ENCODE peak calls at places on chromosomes 16 and 17, in seven cellular contexts. One of them, this sample, is unnamed.

GRCh38 chr16:67399218-67399733 is 6.0 kb upstream of the TPPP3 start:
- DNase-seq in NCI-H1105: no peak
- DNase-seq in heart right ventricle: no peak
- DNase-seq in NCI-H2107: no peak
- DNase-seq in CD8-positive, alpha-beta T cell: no peak
- DNase-seq in posterior vena cava: no peak
- DNase-seq in esophagus squamous epithelium: no peak
- DNase-seq in this sample: no peak

GRCh38 chr16:28496844-28497243 is 2.4 kb downstream of the APOBR start:
- DNase-seq in NCI-H1105: no peak
- DNase-seq in heart right ventricle: no peak
- DNase-seq in NCI-H2107: no peak
- DNase-seq in CD8-positive, alpha-beta T cell: no peak
- DNase-seq in posterior vena cava: no peak
- DNase-seq in esophagus squamous epithelium: no peak
- DNase-seq in this sample: no peak

GRCh38 chr16:74951206-74951605 is 33.7 kb downstream of the WDR59 start:
- DNase-seq in NCI-H1105: no peak
- DNase-seq in heart right ventricle: no peak
- DNase-seq in NCI-H2107: no peak
- DNase-seq in CD8-positive, alpha-beta T cell: no peak
- DNase-seq in posterior vena cava: no peak
- DNase-seq in esophagus squamous epithelium: no peak
- DNase-seq in this sample: no peak

GRCh38 chr16:49886554-49887121 is 30.7 kb upstream of the ZNF423 start:
- DNase-seq in NCI-H1105: no peak
- DNase-seq in heart right ventricle: no peak
- DNase-seq in NCI-H2107: no peak
- DNase-seq in CD8-positive, alpha-beta T cell: no peak
- DNase-seq in posterior vena cava: no peak
- DNase-seq in esophagus squamous epithelium: no peak
- DNase-seq in this sample: no peak

GRCh38 chr16:72552675-72553074 is 380.7 kb upstream of the PMFBP1 start:
- DNase-seq in NCI-H1105: no peak
- DNase-seq in heart right ventricle: no peak
- DNase-seq in NCI-H2107: no peak
- DNase-seq in CD8-positive, alpha-beta T cell: no peak
- DNase-seq in posterior vena cava: no peak
- DNase-seq in esophagus squamous epithelium: no peak
- DNase-seq in this sample: no peak

GRCh38 chr16:85667841-85668413 is 20.8 kb downstream of the GINS2 start:
- DNase-seq in NCI-H1105: no peak
- DNase-seq in heart right ventricle: no peak
- DNase-seq in NCI-H2107: no peak
- DNase-seq in CD8-positive, alpha-beta T cell: no peak
- DNase-seq in posterior vena cava: no peak
- DNase-seq in esophagus squamous epithelium: no peak
- DNase-seq in this sample: no peak

GRCh38 chr17:2909853-2910234 is 113.6 kb downstream of the RAP1GAP2 start:
- DNase-seq in NCI-H1105: no peak
- DNase-seq in heart right ventricle: no peak
- DNase-seq in NCI-H2107: no peak
- DNase-seq in CD8-positive, alpha-beta T cell: no peak
- DNase-seq in posterior vena cava: no peak
- DNase-seq in esophagus squamous epithelium: no peak
- DNase-seq in this sample: no peak

GRCh38 chr17:7393613-7394451 is 493 bp downstream of the PLSCR3 start:
- DNase-seq in NCI-H1105: peak
- DNase-seq in heart right ventricle: no peak
- DNase-seq in NCI-H2107: no peak
- DNase-seq in CD8-positive, alpha-beta T cell: peak
- DNase-seq in posterior vena cava: no peak
- DNase-seq in esophagus squamous epithelium: no peak
- DNase-seq in this sample: no peak

GRCh38 chr17:489758-490329 is 137.2 kb upstream of the RPH3AL start:
- DNase-seq in NCI-H1105: no peak
- DNase-seq in heart right ventricle: peak
- DNase-seq in NCI-H2107: no peak
- DNase-seq in CD8-positive, alpha-beta T cell: no peak
- DNase-seq in posterior vena cava: peak
- DNase-seq in esophagus squamous epithelium: no peak
- DNase-seq in this sample: no peak

GRCh38 chr17:305090-305976 is 47.3 kb downstream of the RPH3AL start:
- DNase-seq in NCI-H1105: no peak
- DNase-seq in heart right ventricle: no peak
- DNase-seq in NCI-H2107: no peak
- DNase-seq in CD8-positive, alpha-beta T cell: no peak
- DNase-seq in posterior vena cava: peak
- DNase-seq in esophagus squamous epithelium: no peak
- DNase-seq in this sample: no peak

GRCh38 chr16:84596801-84597517 is 20.9 kb downstream of the COTL1 start:
- DNase-seq in NCI-H1105: no peak
- DNase-seq in heart right ventricle: no peak
- DNase-seq in NCI-H2107: no peak
- DNase-seq in CD8-positive, alpha-beta T cell: no peak
- DNase-seq in posterior vena cava: no peak
- DNase-seq in esophagus squamous epithelium: no peak
- DNase-seq in this sample: no peak

GRCh38 chr17:38728290-38728831 is 1.8 kb upstream of the CISD3 start:
- DNase-seq in NCI-H1105: no peak
- DNase-seq in heart right ventricle: no peak
- DNase-seq in NCI-H2107: no peak
- DNase-seq in CD8-positive, alpha-beta T cell: no peak
- DNase-seq in posterior vena cava: no peak
- DNase-seq in esophagus squamous epithelium: no peak
- DNase-seq in this sample: no peak

GRCh38 chr17:17568772-17569195 is 22.7 kb downstream of the PEMT start:
- DNase-seq in NCI-H1105: no peak
- DNase-seq in heart right ventricle: peak
- DNase-seq in NCI-H2107: no peak
- DNase-seq in CD8-positive, alpha-beta T cell: peak
- DNase-seq in posterior vena cava: no peak
- DNase-seq in esophagus squamous epithelium: no peak
- DNase-seq in this sample: no peak

GRCh38 chr16:67277294-67277998 is 1.9 kb upstream of the PLEKHG4 start:
- DNase-seq in NCI-H1105: no peak
- DNase-seq in heart right ventricle: no peak
- DNase-seq in NCI-H2107: no peak
- DNase-seq in CD8-positive, alpha-beta T cell: no peak
- DNase-seq in posterior vena cava: peak
- DNase-seq in esophagus squamous epithelium: no peak
- DNase-seq in this sample: no peak

GRCh38 chr16:84737658-84738057 is 37.9 kb downstream of the USP10 start:
- DNase-seq in NCI-H1105: peak
- DNase-seq in heart right ventricle: no peak
- DNase-seq in NCI-H2107: no peak
- DNase-seq in CD8-positive, alpha-beta T cell: no peak
- DNase-seq in posterior vena cava: no peak
- DNase-seq in esophagus squamous epithelium: no peak
- DNase-seq in this sample: no peak

GRCh38 chr17:82457071-82457789 is 1.3 kb upstream of the NARF start:
- DNase-seq in NCI-H1105: no peak
- DNase-seq in heart right ventricle: no peak
- DNase-seq in NCI-H2107: no peak
- DNase-seq in CD8-positive, alpha-beta T cell: no peak
- DNase-seq in posterior vena cava: peak
- DNase-seq in esophagus squamous epithelium: no peak
- DNase-seq in this sample: no peak